ENCODE peak calls at places on chromosomes 1 and 21, in seven cellular contexts. T is HCT116, I is K562, X is A549, N is H1, Y is HepG2, K is GM12878. D is an unnamed sample.

GRCh38 chr1:214838351-214838750 is 235.4 kb downstream of the CENPF start:
- DNase-seq in N (no peak), K (no peak), Y (no peak), I (no peak), X (no peak), T (no peak), D (peak; percentile 90)

GRCh38 chr21:39938086-39938611 is 70.9 kb downstream of the PCP4 start:
- DNase-seq in N (no peak), I (no peak), K (no peak), X (no peak), T (no peak), Y (no peak), D (no peak)

GRCh38 chr1:114956570-114956969 is 73.1 kb upstream of the TSHB start:
- DNase-seq in X (no peak), Y (peak; percentile 5), T (peak; percentile 21), N (peak; percentile 9), I (peak; percentile 13), K (no peak), D (no peak)

GRCh38 chr1:110672753-110673108 is 2.0 kb downstream of the KCNA3 start:
- DNase-seq in K (peak; percentile 37), N (no peak), T (no peak), I (no peak), X (no peak), Y (no peak), D (no peak)

GRCh38 chr1:88700383-88701013 is 16.4 kb downstream of the PKN2 start:
- DNase-seq in N (no peak), I (no peak), T (no peak), K (no peak), X (no peak), Y (no peak), D (no peak)

GRCh38 chr1:221456918-221457317 is 285.0 kb downstream of the DUSP10 start:
- DNase-seq in X (no peak), Y (no peak), T (no peak), I (no peak), K (no peak), N (no peak), D (no peak)

GRCh38 chr1:205262706-205263105 is 35.0 kb downstream of the TMCC2 start:
- DNase-seq in X (no peak), N (no peak), I (no peak), K (no peak), T (no peak), Y (no peak), D (no peak)

GRCh38 chr1:214500349-214501055 is 50.9 kb downstream of the PTPN14 start:
- DNase-seq in T (no peak), X (no peak), K (no peak), N (no peak), I (no peak), Y (no peak), D (peak; percentile 66)

GRCh38 chr1:186967659-186968394 is 139.1 kb downstream of the PLA2G4A start:
- DNase-seq in N (no peak), Y (no peak), I (no peak), K (no peak), T (no peak), X (no peak), D (peak; percentile 54)

GRCh38 chr1:10634428-10635384 is 160.0 kb downstream of the PEX14 start:
- DNase-seq in T (no peak), Y (no peak), X (no peak), I (no peak), K (no peak), N (no peak), D (no peak)

GRCh38 chr1:171868217-171868616 is 26.9 kb downstream of the DNM3 start:
- DNase-seq in I (no peak), Y (no peak), K (no peak), X (no peak), T (no peak), N (no peak), D (no peak)

GRCh38 chr21:34846601-34847112 is 177.9 kb downstream of the CLIC6 start:
- DNase-seq in N (no peak), T (peak; percentile 61), X (peak; percentile 18), I (no peak), K (no peak), Y (no peak), D (peak; percentile 89)

GRCh38 chr1:33178836-33179439 is 2.9 kb downstream of the TRIM62 start:
- DNase-seq in X (no peak), T (no peak), N (no peak), K (no peak), Y (no peak), I (no peak), D (no peak)

GRCh38 chr1:23585321-23586022 is 26.2 kb upstream of the ID3 start:
- DNase-seq in T (no peak), Y (no peak), K (no peak), I (no peak), X (peak; percentile 81), N (no peak), D (peak; percentile 99)

GRCh38 chr1:30149226-30149625 is 574.2 kb downstream of the MATN1 start:
- DNase-seq in T (no peak), N (no peak), K (no peak), X (no peak), I (no peak), Y (no peak), D (no peak)

GRCh38 chr1:94753171-94753972 is 66.8 kb upstream of the SLC44A3 start:
- DNase-seq in T (no peak), Y (peak; percentile 26), I (no peak), X (no peak), K (no peak), N (no peak), D (peak; percentile 21)

GRCh38 chr1:84644472-84644871 is 45.8 kb downstream of the SSX2IP start:
- DNase-seq in K (no peak), T (no peak), N (no peak), Y (no peak), I (peak; percentile 33), X (no peak), D (no peak)

GRCh38 chr1:2303016-2303775 is 75.1 kb downstream of the SKI start:
- DNase-seq in K (no peak), Y (no peak), I (no peak), T (no peak), N (no peak), X (no peak), D (no peak)

GRCh38 chr1:54394104-54394503 is 12.1 kb downstream of the SSBP3 start:
- DNase-seq in I (no peak), X (no peak), T (no peak), N (no peak), Y (no peak), K (no peak), D (no peak)

GRCh38 chr1:9270290-9270900 is 22.3 kb upstream of the SPSB1 start:
- DNase-seq in N (no peak), K (no peak), Y (no peak), X (no peak), I (no peak), T (no peak), D (no peak)

GRCh38 chr1:87169250-87169910 is 159.3 kb upstream of the LMO4 start:
- DNase-seq in K (no peak), X (no peak), I (no peak), N (no peak), Y (no peak), T (no peak), D (no peak)

GRCh38 chr1:203306970-203307541 is 1.7 kb downstream of the BTG2 start:
- DNase-seq in I (no peak), X (no peak), T (no peak), N (no peak), Y (no peak), K (no peak), D (no peak)

GRCh38 chr1:1903224-1903623 is 11.8 kb upstream of the CALML6 start:
- DNase-seq in T (no peak), Y (no peak), N (no peak), X (no peak), K (no peak), I (no peak), D (no peak)

GRCh38 chr1:88228153-88228552 is 455.9 kb upstream of the PKN2 start:
- DNase-seq in I (no peak), N (no peak), Y (no peak), K (no peak), X (no peak), T (peak; percentile 18), D (no peak)

GRCh38 chr1:44423706-44424546 is 18.9 kb downstream of the RNF220 start:
- DNase-seq in I (no peak), X (no peak), K (no peak), T (no peak), N (no peak), Y (no peak), D (peak; percentile 35)
- TF ChIP-seq CEBPB in I (no peak), X (no peak), K (no peak), T (no peak), N (no peak), Y (no peak), D (no peak)

DNA sequence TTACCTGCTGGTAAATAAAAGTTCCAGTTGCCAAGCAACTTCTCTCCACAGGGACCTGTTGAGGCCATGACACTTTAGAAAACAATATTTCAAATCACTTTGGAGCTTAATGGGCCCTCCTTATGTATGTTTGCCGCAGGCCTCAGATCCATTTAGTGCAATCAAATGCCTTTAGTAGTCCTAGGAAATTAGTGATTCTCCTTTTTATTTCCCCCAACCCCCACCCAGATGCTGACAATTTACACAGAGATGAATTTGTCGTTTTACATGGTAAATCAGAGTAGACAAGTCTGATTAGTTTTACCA is 83.6 kb downstream of the CLIC4 start:
- DNase-seq in I (no peak), N (no peak), X (no peak), Y (no peak), T (no peak), K (no peak), D (no peak)
- TF ChIP-seq CEBPB in I (no peak), N (no peak), X (no peak), Y (no peak), T (no peak), K (no peak), D (no peak)

GRCh38 chr21:17789085-17789484 is 30.1 kb downstream of the C21orf91 start:
- DNase-seq in K (no peak), Y (no peak), N (no peak), X (no peak), T (no peak), I (no peak), D (no peak)
- TF ChIP-seq CEBPB in K (no peak), Y (no peak), N (no peak), X (no peak), T (no peak), I (no peak), D (no peak)

GRCh38 chr1:243268751-243269460 is 13.1 kb downstream of the SDCCAG8 start:
- DNase-seq in T (no peak), I (peak; percentile 45), X (no peak), K (no peak), Y (no peak), N (no peak), D (peak; percentile 36)

GRCh38 chr1:243270097-243270864 is 14.4 kb downstream of the SDCCAG8 start:
- DNase-seq in T (no peak), K (no peak), I (no peak), X (no peak), Y (no peak), N (no peak), D (no peak)

GRCh38 chr1:243267346-243268283 is 11.8 kb downstream of the SDCCAG8 start:
- DNase-seq in N (no peak), K (no peak), X (no peak), T (no peak), Y (no peak), I (peak; percentile 33), D (no peak)

GRCh38 chr1:243269461-243269801 is 13.6 kb downstream of the SDCCAG8 start:
- DNase-seq in Y (no peak), I (peak; percentile 47), X (no peak), K (no peak), N (no peak), T (no peak), D (no peak)

GRCh38 chr1:243268284-243268653 is 12.4 kb downstream of the SDCCAG8 start:
- DNase-seq in K (no peak), X (peak; percentile 41), N (no peak), Y (no peak), T (peak; percentile 84), I (no peak), D (peak; percentile 96)
- TF ChIP-seq CEBPB in K (no peak), X (no peak), N (no peak), Y (no peak), T (peak; percentile 83), I (no peak), D (peak; percentile 61)

D was measured in IMR-90.